ENCODE peak calls at places on chromosome 10, in seven cellular contexts. D, P, S, U, L, J and N are unnamed samples.

GRCh38 chr10:5515948-5516761 is 8.6 kb upstream of the CALML3 start:
- DNase-seq in D (no peak), P (peak), S (no peak), U (no peak), L (no peak), J (no peak), N (no peak)

GRCh38 chr10:6136215-6137201 is 47.7 kb downstream of the RBM17 start:
- DNase-seq in D (no peak), P (peak), S (no peak), U (no peak), L (peak), J (no peak), N (peak)

GRCh38 chr10:93115661-93116383 is 42.1 kb downstream of the CYP26A1 start:
- DNase-seq in D (peak), P (peak), S (no peak), U (peak), L (peak), J (peak), N (peak)

GRCh38 chr10:87816842-87817178 is 1.2 kb downstream of the ATAD1 start:
- DNase-seq in D (no peak), P (no peak), S (no peak), U (no peak), L (no peak), J (no peak), N (no peak)

GRCh38 chr10:118835682-118836326 is 81.0 kb upstream of the CACUL1 start:
- DNase-seq in D (no peak), P (no peak), S (no peak), U (no peak), L (no peak), J (no peak), N (no peak)

GRCh38 chr10:70132098-70133029 is at the start of gene AIFM2:
- DNase-seq in D (peak), P (peak), S (no peak), U (no peak), L (peak), J (no peak), N (peak)

GRCh38 chr10:73653701-73654100 is 2.1 kb downstream of the SYNPO2L start:
- DNase-seq in D (peak), P (no peak), S (no peak), U (no peak), L (peak), J (no peak), N (peak)

GRCh38 chr10:111546216-111546615 is 469.4 kb downstream of the ADRA2A start:
- DNase-seq in D (no peak), P (no peak), S (no peak), U (no peak), L (no peak), J (no peak), N (no peak)

GRCh38 chr10:128018236-128018635 is 108.0 kb downstream of the MKI67 start:
- DNase-seq in D (no peak), P (peak), S (no peak), U (peak), L (no peak), J (peak), N (no peak)

GRCh38 chr10:5840314-5841307 is 27.4 kb upstream of the GDI2 start:
- DNase-seq in D (peak), P (no peak), S (no peak), U (peak), L (peak), J (no peak), N (peak)

GRCh38 chr10:92690211-92691041 is 671 bp downstream of the HHEX start:
- DNase-seq in D (peak), P (peak), S (no peak), U (no peak), L (peak), J (peak), N (peak)

GRCh38 chr10:122279725-122280141 is 8.6 kb downstream of the BTBD16 start:
- DNase-seq in D (peak), P (peak), S (no peak), U (peak), L (no peak), J (no peak), N (peak)

GRCh38 chr10:130127612-130128607 is 8.3 kb upstream of the GLRX3 start:
- DNase-seq in D (peak), P (no peak), S (no peak), U (peak), L (peak), J (peak), N (peak)

GRCh38 chr10:45439873-45440272 is 65.9 kb downstream of the ALOX5 start:
- DNase-seq in D (no peak), P (no peak), S (no peak), U (no peak), L (no peak), J (no peak), N (no peak)

DNA sequence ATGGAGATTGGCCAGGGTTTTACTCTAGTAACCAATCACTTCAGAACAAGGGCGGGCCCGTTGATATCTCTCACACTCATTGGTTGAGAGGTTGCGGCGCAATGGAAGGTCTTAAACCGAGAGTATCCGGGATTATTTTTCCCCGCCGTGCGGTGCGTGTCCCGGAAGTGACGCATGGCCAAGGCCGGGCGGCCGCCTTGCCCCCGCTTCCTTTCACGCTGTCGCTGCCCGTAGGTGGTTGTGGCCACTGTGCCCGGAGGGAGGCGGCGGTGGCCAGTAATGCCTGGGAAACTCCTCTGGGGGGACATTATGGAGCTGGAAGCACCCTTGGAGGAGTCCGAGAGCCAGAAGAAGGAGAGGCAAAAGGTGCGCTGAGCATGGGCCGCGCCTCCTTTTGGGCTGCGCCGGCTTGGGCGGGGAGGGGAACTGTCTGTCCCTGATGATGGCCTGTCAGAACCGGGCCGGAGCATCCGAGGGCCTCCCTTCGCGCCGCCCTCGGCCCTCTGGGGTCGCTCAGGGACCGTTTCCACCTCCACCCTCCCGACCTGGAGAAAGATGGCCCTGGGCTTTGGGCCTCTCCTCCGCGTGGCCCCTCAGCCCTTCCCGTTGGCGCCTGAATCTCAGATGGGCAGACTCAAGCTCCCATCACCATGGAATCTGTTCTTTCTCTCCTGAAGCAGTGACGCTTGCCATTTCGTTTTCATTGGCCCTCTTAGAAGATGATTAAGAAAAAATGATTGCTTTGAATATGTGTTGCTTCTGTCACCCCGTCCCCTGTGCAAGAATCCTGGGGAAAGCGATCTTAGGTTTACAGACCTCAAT is at the start of gene DDX50:
- DNase-seq in D (peak), P (peak), S (peak), U (peak), L (peak), J (peak), N (peak)
- TF ChIP-seq CTCF in D (peak), P (no peak), S (peak), U (peak), L (no peak), J (no peak), N (no peak)

GRCh38 chr10:49131507-49132385 is 2.1 kb downstream of the FAM170B start:
- DNase-seq in D (no peak), P (no peak), S (no peak), U (no peak), L (no peak), J (no peak), N (no peak)

GRCh38 chr10:49123981-49124920 is 8.9 kb upstream of the VSTM4 start:
- DNase-seq in D (no peak), P (no peak), S (no peak), U (no peak), L (no peak), J (no peak), N (no peak)

GRCh38 chr10:49133706-49134248 is at the start of gene FAM170B:
- DNase-seq in D (no peak), P (no peak), S (no peak), U (no peak), L (no peak), J (no peak), N (no peak)

GRCh38 chr10:49134327-49134726 is 506 bp upstream of the FAM170B start:
- DNase-seq in D (no peak), P (no peak), S (no peak), U (no peak), L (no peak), J (no peak), N (no peak)

GRCh38 chr10:49128854-49129253 is 5.0 kb downstream of the FAM170B start:
- DNase-seq in D (no peak), P (no peak), S (no peak), U (no peak), L (no peak), J (no peak), N (no peak)
- TF ChIP-seq CTCF in D (no peak), P (no peak), S (no peak), U (no peak), L (no peak), J (no peak), N (no peak)

DNA sequence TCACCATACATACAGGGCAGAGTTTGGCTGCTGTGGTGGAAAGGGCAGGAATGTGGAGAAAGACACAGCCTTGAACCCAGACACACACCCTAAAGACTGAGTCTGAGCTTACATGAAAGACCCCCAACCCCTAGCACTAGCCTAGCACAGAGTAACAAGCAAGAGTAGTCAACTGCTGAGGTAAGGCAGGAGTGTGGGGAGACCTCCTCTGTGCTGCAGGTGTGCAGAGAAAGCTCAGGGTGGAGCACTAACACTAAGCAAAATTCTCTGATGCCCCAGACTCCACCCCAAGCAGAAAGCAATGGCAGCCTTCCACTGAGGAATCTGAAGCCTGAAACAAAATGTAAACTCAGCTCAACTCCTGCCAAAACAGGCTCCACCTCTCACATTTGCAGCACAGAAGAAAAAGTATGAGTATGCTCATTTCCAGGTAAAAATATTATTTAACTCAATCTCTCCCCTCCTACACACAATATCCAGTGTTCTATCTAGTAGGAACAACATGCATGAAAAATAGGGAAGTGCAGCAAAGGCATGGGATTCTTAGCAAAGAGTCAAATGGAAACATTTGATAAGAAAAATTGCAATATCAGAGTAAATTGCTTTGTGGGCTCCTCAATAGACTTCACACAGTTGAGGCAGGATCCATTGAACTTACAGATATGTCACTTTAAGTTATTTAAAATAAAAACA is 151.1 kb downstream of the ANK3 start:
- DNase-seq in D (peak), P (no peak), S (no peak), U (no peak), L (peak), J (no peak), N (peak)
- TF ChIP-seq CTCF in D (peak), P (no peak), S (peak), U (no peak), L (no peak), J (no peak), N (peak)

GRCh38 chr10:22795546-22795945 is 81.2 kb upstream of the PIP4K2A start:
- DNase-seq in D (no peak), P (no peak), S (no peak), U (no peak), L (no peak), J (no peak), N (no peak)
- TF ChIP-seq CTCF in D (no peak), P (no peak), S (no peak), U (no peak), L (no peak), J (no peak), N (no peak)